ENCODE peak calls at places on chromosomes 6 and 20, in eight cellular contexts. One of them, this sample, is unnamed.
A peak's percentile ranks its signal among the peaks of the same experiment; 100 is the strongest.

GRCh38 chr6:38192011-38192410 is 372.5 kb downstream of the ZFAND3 start:
- DNase-seq in fibroblast of lung: no peak
- DNase-seq in endothelial cell of umbilical vein: no peak
- DNase-seq in GM23338: no peak
- DNase-seq in HCT116: no peak
- DNase-seq in PC-3: no peak
- DNase-seq in mammary epithelial cell: no peak
- DNase-seq in HepG2: no peak
- DNase-seq in this sample: no peak

GRCh38 chr6:105819774-105820173 is 266.4 kb upstream of the PRDM1 start:
- DNase-seq in HCT116: no peak
- DNase-seq in PC-3: no peak
- DNase-seq in mammary epithelial cell: no peak
- DNase-seq in endothelial cell of umbilical vein: no peak
- DNase-seq in fibroblast of lung: no peak
- DNase-seq in HepG2: no peak
- DNase-seq in GM23338: no peak
- DNase-seq in this sample: no peak

GRCh38 chr20:63908008-63908682 is 13.2 kb downstream of the DNAJC5 start:
- DNase-seq in PC-3: no peak
- DNase-seq in mammary epithelial cell: no peak
- DNase-seq in HepG2: peak; percentile 44
- DNase-seq in HCT116: no peak
- DNase-seq in endothelial cell of umbilical vein: no peak
- DNase-seq in GM23338: no peak
- DNase-seq in fibroblast of lung: no peak
- DNase-seq in this sample: peak; percentile 49

GRCh38 chr6:87806635-87807034 is 104.6 kb upstream of the AKIRIN2 start:
- DNase-seq in PC-3: peak; percentile 25
- DNase-seq in fibroblast of lung: no peak
- DNase-seq in GM23338: no peak
- DNase-seq in HCT116: no peak
- DNase-seq in endothelial cell of umbilical vein: no peak
- DNase-seq in mammary epithelial cell: no peak
- DNase-seq in HepG2: peak; percentile 74
- DNase-seq in this sample: no peak

GRCh38 chr20:58138395-58138794 is 90.1 kb downstream of the ANKRD60 start:
- DNase-seq in fibroblast of lung: no peak
- DNase-seq in PC-3: no peak
- DNase-seq in endothelial cell of umbilical vein: no peak
- DNase-seq in mammary epithelial cell: no peak
- DNase-seq in HepG2: no peak
- DNase-seq in HCT116: no peak
- DNase-seq in GM23338: no peak
- DNase-seq in this sample: no peak

GRCh38 chr20:2179233-2179580 is 77.6 kb downstream of the STK35 start:
- DNase-seq in HCT116: no peak
- DNase-seq in endothelial cell of umbilical vein: no peak
- DNase-seq in GM23338: no peak
- DNase-seq in mammary epithelial cell: no peak
- DNase-seq in HepG2: no peak
- DNase-seq in fibroblast of lung: no peak
- DNase-seq in PC-3: no peak
- DNase-seq in this sample: no peak

GRCh38 chr20:49701313-49701731 is 12.4 kb downstream of the B4GALT5 start:
- DNase-seq in HCT116: no peak
- DNase-seq in endothelial cell of umbilical vein: peak; percentile 58
- DNase-seq in PC-3: peak; percentile 87
- DNase-seq in HepG2: no peak
- DNase-seq in fibroblast of lung: peak; percentile 40
- DNase-seq in mammary epithelial cell: no peak
- DNase-seq in GM23338: no peak
- DNase-seq in this sample: no peak

GRCh38 chr6:72849346-72849745 is 227.5 kb downstream of the KCNQ5 start:
- DNase-seq in HepG2: no peak
- DNase-seq in mammary epithelial cell: no peak
- DNase-seq in PC-3: no peak
- DNase-seq in GM23338: no peak
- DNase-seq in fibroblast of lung: no peak
- DNase-seq in endothelial cell of umbilical vein: no peak
- DNase-seq in HCT116: no peak
- DNase-seq in this sample: no peak

GRCh38 chr6:145313041-145313855 is 422.1 kb downstream of the EPM2A start:
- DNase-seq in PC-3: no peak
- DNase-seq in endothelial cell of umbilical vein: no peak
- DNase-seq in GM23338: no peak
- DNase-seq in mammary epithelial cell: no peak
- DNase-seq in fibroblast of lung: no peak
- DNase-seq in HepG2: no peak
- DNase-seq in HCT116: no peak
- DNase-seq in this sample: no peak

GRCh38 chr6:3309391-3310050 is 50.8 kb downstream of the PSMG4 start:
- DNase-seq in HepG2: no peak
- DNase-seq in PC-3: no peak
- DNase-seq in endothelial cell of umbilical vein: no peak
- DNase-seq in HCT116: no peak
- DNase-seq in fibroblast of lung: no peak
- DNase-seq in GM23338: no peak
- DNase-seq in mammary epithelial cell: no peak
- DNase-seq in this sample: no peak

GRCh38 chr6:37459981-37460800 is 27.2 kb downstream of the CMTR1 start:
- DNase-seq in GM23338: no peak
- DNase-seq in PC-3: no peak
- DNase-seq in HCT116: no peak
- DNase-seq in HepG2: no peak
- DNase-seq in mammary epithelial cell: no peak
- DNase-seq in fibroblast of lung: no peak
- DNase-seq in endothelial cell of umbilical vein: no peak
- DNase-seq in this sample: no peak

GRCh38 chr6:82249381-82250253 is 2.1 kb upstream of the IBTK start:
- DNase-seq in endothelial cell of umbilical vein: no peak
- DNase-seq in HCT116: no peak
- DNase-seq in HepG2: no peak
- DNase-seq in mammary epithelial cell: no peak
- DNase-seq in fibroblast of lung: peak; percentile 20
- DNase-seq in GM23338: no peak
- DNase-seq in PC-3: no peak
- DNase-seq in this sample: no peak

GRCh38 chr20:54293526-54293925 is 85.6 kb downstream of the PFDN4 start:
- DNase-seq in GM23338: no peak
- DNase-seq in HepG2: no peak
- DNase-seq in PC-3: no peak
- DNase-seq in HCT116: no peak
- DNase-seq in endothelial cell of umbilical vein: peak; percentile 90
- DNase-seq in mammary epithelial cell: no peak
- DNase-seq in fibroblast of lung: peak; percentile 72
- DNase-seq in this sample: no peak

GRCh38 chr6:162099685-162100084 is 627.9 kb downstream of the PRKN start:
- DNase-seq in mammary epithelial cell: peak; percentile 92
- DNase-seq in HepG2: peak; percentile 42
- DNase-seq in GM23338: no peak
- DNase-seq in endothelial cell of umbilical vein: no peak
- DNase-seq in PC-3: peak; percentile 55
- DNase-seq in HCT116: peak; percentile 81
- DNase-seq in fibroblast of lung: peak; percentile 98
- DNase-seq in this sample: peak; percentile 15

GRCh38 chr6:118335325-118335724 is 212.8 kb upstream of the PLN start:
- DNase-seq in PC-3: no peak
- DNase-seq in HCT116: no peak
- DNase-seq in GM23338: no peak
- DNase-seq in endothelial cell of umbilical vein: no peak
- DNase-seq in fibroblast of lung: peak; percentile 38
- DNase-seq in HepG2: no peak
- DNase-seq in mammary epithelial cell: no peak
- DNase-seq in this sample: no peak
- H3K4me3 ChIP-seq in PC-3: no peak overlapping the region
- H3K4me3 ChIP-seq in HCT116: no peak overlapping the region
- H3K4me3 ChIP-seq in GM23338: no peak overlapping the region
- H3K4me3 ChIP-seq in endothelial cell of umbilical vein: no peak overlapping the region
- H3K4me3 ChIP-seq in fibroblast of lung: no peak overlapping the region
- H3K4me3 ChIP-seq in HepG2: no peak overlapping the region
- H3K4me3 ChIP-seq in mammary epithelial cell: no peak overlapping the region
- H3K4me3 ChIP-seq in this sample: no peak overlapping the region

GRCh38 chr20:36859282-36859555 is 16.7 kb upstream of the TLDC2 start:
- DNase-seq in PC-3: no peak
- DNase-seq in HepG2: no peak
- DNase-seq in mammary epithelial cell: no peak
- DNase-seq in HCT116: no peak
- DNase-seq in GM23338: no peak
- DNase-seq in endothelial cell of umbilical vein: no peak
- DNase-seq in fibroblast of lung: no peak
- DNase-seq in this sample: no peak

GRCh38 chr20:36855241-36855657 is 20.7 kb upstream of the TLDC2 start:
- DNase-seq in GM23338: no peak
- DNase-seq in fibroblast of lung: no peak
- DNase-seq in HCT116: no peak
- DNase-seq in PC-3: no peak
- DNase-seq in mammary epithelial cell: no peak
- DNase-seq in HepG2: no peak
- DNase-seq in endothelial cell of umbilical vein: no peak
- DNase-seq in this sample: no peak

GRCh38 chr20:36856196-36856595 is 19.7 kb upstream of the TLDC2 start:
- DNase-seq in endothelial cell of umbilical vein: peak; percentile 24
- DNase-seq in mammary epithelial cell: no peak
- DNase-seq in PC-3: peak; percentile 38
- DNase-seq in GM23338: no peak
- DNase-seq in HepG2: no peak
- DNase-seq in fibroblast of lung: no peak
- DNase-seq in HCT116: no peak
- DNase-seq in this sample: no peak

GRCh38 chr20:36854343-36855240 is 21.3 kb upstream of the TLDC2 start:
- DNase-seq in endothelial cell of umbilical vein: no peak
- DNase-seq in HepG2: no peak
- DNase-seq in fibroblast of lung: no peak
- DNase-seq in PC-3: no peak
- DNase-seq in mammary epithelial cell: no peak
- DNase-seq in GM23338: no peak
- DNase-seq in HCT116: no peak
- DNase-seq in this sample: no peak

GRCh38 chr20:36856691-36857635 is 19.0 kb upstream of the TLDC2 start:
- DNase-seq in mammary epithelial cell: peak; percentile 48
- DNase-seq in fibroblast of lung: no peak
- DNase-seq in GM23338: no peak
- DNase-seq in endothelial cell of umbilical vein: peak; percentile 85
- DNase-seq in PC-3: peak; percentile 32
- DNase-seq in HCT116: no peak
- DNase-seq in HepG2: no peak
- DNase-seq in this sample: no peak
- H3K27ac ChIP-seq in mammary epithelial cell: peak overlapping the region; percentile 30
- H3K27ac ChIP-seq in fibroblast of lung: peak overlapping the region; percentile 63
- H3K27ac ChIP-seq in GM23338: no peak overlapping the region
- H3K27ac ChIP-seq in endothelial cell of umbilical vein: peak overlapping the region; percentile 47
- H3K27ac ChIP-seq in PC-3: peak overlapping the region; percentile 5
- H3K27ac ChIP-seq in HCT116: no peak overlapping the region
- H3K27ac ChIP-seq in HepG2: no peak overlapping the region
- H3K27ac ChIP-seq in this sample: no peak overlapping the region

GRCh38 chr6:43771858-43772570 is 2.0 kb downstream of the VEGFA start:
- DNase-seq in GM23338: peak; percentile 76
- DNase-seq in endothelial cell of umbilical vein: peak; percentile 51
- DNase-seq in mammary epithelial cell: peak; percentile 62
- DNase-seq in fibroblast of lung: peak; percentile 47
- DNase-seq in HCT116: no peak
- DNase-seq in PC-3: peak; percentile 65
- DNase-seq in HepG2: peak; percentile 51
- DNase-seq in this sample: peak; percentile 81
- TF ChIP-seq EZH2 in GM23338: no peak
- TF ChIP-seq EZH2 in endothelial cell of umbilical vein: no peak
- TF ChIP-seq EZH2 in mammary epithelial cell: no peak
- TF ChIP-seq EZH2 in fibroblast of lung: no peak
- TF ChIP-seq EZH2 in HCT116: no peak
- TF ChIP-seq EZH2 in PC-3: no peak
- TF ChIP-seq EZH2 in HepG2: no peak
- TF ChIP-seq EZH2 in this sample: no peak

DNA sequence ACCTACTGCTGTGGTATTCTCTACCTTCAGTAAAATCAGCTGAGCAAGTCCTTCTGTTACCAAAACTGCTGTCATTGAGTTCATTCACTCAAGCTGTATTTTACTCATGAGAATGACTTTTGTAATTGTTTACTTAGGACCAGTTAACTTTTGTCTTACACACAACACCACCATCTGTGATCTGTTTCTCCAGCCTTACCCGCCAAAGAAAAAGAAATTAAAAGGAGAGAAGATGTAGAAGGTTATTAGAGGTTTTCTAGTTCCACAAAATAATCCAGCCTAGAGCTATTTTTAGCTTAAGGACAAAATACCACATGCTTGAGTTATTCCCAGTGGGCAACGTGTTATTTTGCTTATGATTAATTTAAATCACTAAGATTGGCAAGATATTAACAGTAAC is 38.1 kb downstream of the FAM8A1 start:
- DNase-seq in HepG2: no peak
- DNase-seq in mammary epithelial cell: no peak
- DNase-seq in endothelial cell of umbilical vein: no peak
- DNase-seq in PC-3: no peak
- DNase-seq in GM23338: no peak
- DNase-seq in fibroblast of lung: no peak
- DNase-seq in HCT116: no peak
- DNase-seq in this sample: no peak
- H3K4me3 ChIP-seq in HepG2: no peak overlapping the region
- H3K4me3 ChIP-seq in mammary epithelial cell: no peak overlapping the region
- H3K4me3 ChIP-seq in endothelial cell of umbilical vein: no peak overlapping the region
- H3K4me3 ChIP-seq in PC-3: no peak overlapping the region
- H3K4me3 ChIP-seq in GM23338: no peak overlapping the region
- H3K4me3 ChIP-seq in fibroblast of lung: no peak overlapping the region
- H3K4me3 ChIP-seq in HCT116: no peak overlapping the region
- H3K4me3 ChIP-seq in this sample: no peak overlapping the region

This sample was measured in hepatocyte.